ENCODE peak calls at places on chromosomes 7 and 10, in four cellular contexts. H is GM13976, K is ovary, X is upper lobe of left lung. B is an unnamed sample.

GRCh38 chr10:35037104-35037503 is 53.0 kb downstream of the CUL2 start:
- DNase-seq in H (no peak), K (no peak), X (no peak), B (no peak)

GRCh38 chr7:94486206-94486605 is 23.4 kb upstream of the CASD1 start:
- DNase-seq in H (no peak), K (no peak), X (no peak), B (no peak)

GRCh38 chr10:63698815-63699205 is 177.6 kb downstream of the REEP3 start:
- DNase-seq in H (no peak), K (no peak), X (no peak), B (no peak)

GRCh38 chr7:121107923-121108498 is 119.5 kb downstream of the CPED1 start:
- DNase-seq in H (peak), K (no peak), X (no peak), B (no peak)

GRCh38 chr10:97096327-97097153 is 89.2 kb downstream of the SLIT1 start:
- DNase-seq in H (peak), K (peak), X (no peak), B (no peak)

GRCh38 chr10:100148353-100149211 is 37.2 kb downstream of the ERLIN1 start:
- DNase-seq in H (peak), K (no peak), X (no peak), B (no peak)

GRCh38 chr7:87564290-87564963 is 36.3 kb downstream of the ABCB1 start:
- DNase-seq in H (peak), K (no peak), X (peak), B (no peak)

GRCh38 chr10:120402358-120402757 is 54.7 kb upstream of the PLPP4 start:
- DNase-seq in H (no peak), K (no peak), X (no peak), B (no peak)

GRCh38 chr7:107948645-107949442 is 54.1 kb downstream of the LAMB1 start:
- DNase-seq in H (no peak), K (no peak), X (no peak), B (no peak)

GRCh38 chr7:118330373-118330772 is 105.9 kb downstream of the ANKRD7 start:
- DNase-seq in H (no peak), K (no peak), X (no peak), B (no peak)

GRCh38 chr10:100656479-100656878 is 88.9 kb upstream of the PAX2 start:
- DNase-seq in H (peak), K (no peak), X (no peak), B (no peak)

GRCh38 chr10:98338318-98338717 is 70.3 kb upstream of the LOXL4 start:
- DNase-seq in H (no peak), K (no peak), X (no peak), B (no peak)

GRCh38 chr10:98340261-98340675 is 72.3 kb upstream of the LOXL4 start:
- DNase-seq in H (no peak), K (no peak), X (no peak), B (no peak)

GRCh38 chr10:98338896-98339295 is 70.9 kb upstream of the LOXL4 start:
- DNase-seq in H (no peak), K (no peak), X (no peak), B (no peak)

GRCh38 chr10:98339790-98340189 is 71.8 kb upstream of the LOXL4 start:
- DNase-seq in H (no peak), K (no peak), X (no peak), B (no peak)

DNA sequence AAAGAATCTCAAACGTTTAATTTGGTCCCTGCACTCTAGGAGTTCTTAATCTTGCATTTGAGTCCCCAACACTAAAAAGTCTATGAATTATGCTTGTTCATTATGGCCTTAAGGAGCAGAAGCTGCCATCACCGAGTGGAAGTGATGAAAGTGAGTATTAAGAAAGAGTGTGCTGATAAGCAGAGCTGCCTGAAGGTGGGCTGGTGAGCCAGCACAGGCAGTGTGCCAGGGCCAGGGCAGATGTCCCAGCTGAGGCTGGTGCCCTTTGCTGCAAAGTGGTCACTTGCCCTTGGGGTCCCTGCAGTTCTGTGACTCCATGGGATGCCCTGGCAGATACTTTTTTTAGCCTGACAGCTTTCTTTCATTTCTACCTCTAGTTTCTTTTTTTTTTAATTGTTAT is 73.0 kb upstream of the LOXL4 start:
- DNase-seq in H (no peak), K (no peak), X (no peak), B (no peak)
- TF ChIP-seq CTCF in H (no peak), K (no peak), X (no peak), B (no peak)

GRCh38 chr10:75733135-75733890 is 301.9 kb downstream of the LRMDA start:
- DNase-seq in H (no peak), K (no peak), X (no peak), B (no peak)

GRCh38 chr10:75726522-75727493 is 295.4 kb downstream of the LRMDA start:
- DNase-seq in H (no peak), K (no peak), X (peak), B (no peak)

GRCh38 chr10:75730847-75731246 is 299.4 kb downstream of the LRMDA start:
- DNase-seq in H (no peak), K (no peak), X (no peak), B (no peak)
- TF ChIP-seq CTCF in H (no peak), K (no peak), X (no peak), B (no peak)

GRCh38 chr10:3476640-3477448 is 304.3 kb upstream of the PITRM1 start:
- DNase-seq in H (no peak), K (no peak), X (no peak), B (no peak)
- TF ChIP-seq CTCF in H (no peak), K (no peak), X (no peak), B (peak)

DNA sequence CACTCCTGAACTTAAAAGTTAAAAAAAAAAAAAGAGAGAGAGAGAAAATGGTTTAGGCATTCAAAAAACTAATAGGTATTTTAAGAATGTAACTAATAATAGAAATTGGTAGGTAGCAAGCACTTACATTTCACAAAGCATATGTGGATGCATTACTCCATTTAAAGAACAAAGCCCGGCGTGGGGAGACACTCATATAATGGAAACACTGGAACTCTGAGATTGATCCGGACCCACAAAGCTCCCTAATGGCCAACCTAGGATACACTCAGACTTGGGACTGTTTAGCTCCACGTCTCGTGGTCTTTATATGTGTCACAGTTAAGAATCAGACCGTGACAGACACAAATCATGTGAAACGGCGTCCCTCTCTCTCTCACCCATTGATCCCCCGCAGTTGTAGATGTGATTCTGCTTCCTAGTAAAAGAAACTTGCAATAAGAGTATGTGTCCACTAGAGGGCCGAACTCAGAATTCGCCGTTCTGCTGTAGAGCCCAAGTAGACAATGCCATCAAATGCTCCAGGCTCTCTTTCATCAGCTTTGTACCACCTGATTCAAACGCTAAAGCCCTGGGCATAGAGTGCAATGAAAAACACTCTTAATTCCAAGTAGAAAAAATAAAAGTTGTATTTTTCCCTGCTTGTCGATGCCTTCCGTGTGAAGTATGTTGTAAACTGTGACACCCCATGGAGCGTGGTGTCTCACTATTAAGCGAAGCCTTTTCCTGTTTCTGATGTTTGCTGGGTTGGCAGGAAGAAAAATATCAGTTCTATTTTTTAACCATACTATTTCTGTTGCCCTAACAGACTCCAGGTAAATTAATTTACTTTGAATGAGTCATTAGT is 429.0 kb upstream of the MTPN start:
- DNase-seq in H (peak), K (no peak), X (peak), B (no peak)
- TF ChIP-seq CTCF in H (peak), K (peak), X (peak), B (peak)

GRCh38 chr7:114070246-114070645 is 151.4 kb upstream of the PPP1R3A start:
- DNase-seq in H (no peak), K (no peak), X (no peak), B (no peak)

DNA sequence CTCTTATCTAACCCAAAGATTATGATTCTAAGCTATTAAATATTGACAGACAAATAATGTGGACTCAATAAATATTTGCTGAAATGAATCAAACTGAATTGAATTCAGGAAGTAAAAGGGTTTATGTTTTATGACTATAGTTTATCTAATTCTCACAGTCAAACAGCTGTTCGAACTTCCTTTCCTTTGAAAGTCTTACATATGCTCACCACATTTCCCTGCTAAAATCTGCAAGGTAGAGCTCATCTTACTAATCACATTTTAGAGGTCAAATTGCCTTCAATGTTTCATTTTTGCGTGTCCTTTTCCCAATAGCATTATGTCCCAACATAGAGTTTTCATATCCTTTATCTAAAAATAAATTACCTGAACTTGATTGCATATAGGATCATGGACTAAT is 154.9 kb upstream of the PPP1R3A start:
- DNase-seq in H (no peak), K (no peak), X (no peak), B (no peak)
- TF ChIP-seq CTCF in H (no peak), K (no peak), X (no peak), B (no peak)

DNA sequence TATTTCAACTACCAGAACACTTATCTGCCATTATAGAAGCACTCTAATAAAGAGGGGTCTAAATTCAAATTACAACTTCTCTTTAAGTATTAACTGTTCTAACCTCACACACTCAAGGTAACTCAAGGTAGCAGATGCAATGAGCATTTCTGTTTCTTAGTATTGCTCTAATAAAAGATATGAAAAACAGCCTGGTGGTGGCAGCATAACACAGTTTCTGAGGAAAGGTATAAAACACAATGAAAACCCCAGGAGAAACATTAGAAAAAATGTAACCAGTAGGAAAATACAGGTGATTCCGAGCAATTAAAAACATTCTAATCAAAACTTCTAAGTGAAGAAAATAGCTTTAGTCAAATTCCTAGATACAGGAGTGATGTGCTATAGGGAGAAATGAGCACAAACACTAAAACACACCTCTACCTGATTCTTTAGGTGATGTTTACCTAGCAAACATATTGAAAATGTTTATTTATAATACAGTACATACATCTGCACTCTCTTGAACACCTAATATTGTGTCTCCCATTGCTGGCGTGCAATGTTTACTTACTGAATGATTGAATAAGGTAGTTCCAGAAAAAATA is 3.5 kb downstream of the MKRN1 start:
- DNase-seq in H (peak), K (peak), X (peak), B (no peak)
- TF ChIP-seq CTCF in H (peak), K (no peak), X (peak), B (peak)

GRCh38 chr7:114986805-114987204 is 64.9 kb downstream of the MDFIC start:
- DNase-seq in H (no peak), K (no peak), X (no peak), B (no peak)

GRCh38 chr7:114989531-114989930 is 67.6 kb downstream of the MDFIC start:
- DNase-seq in H (no peak), K (no peak), X (no peak), B (no peak)

GRCh38 chr7:114988755-114989154 is 66.9 kb downstream of the MDFIC start:
- DNase-seq in H (no peak), K (peak), X (peak), B (no peak)

GRCh38 chr7:114986181-114986800 is 64.4 kb downstream of the MDFIC start:
- DNase-seq in H (no peak), K (no peak), X (no peak), B (no peak)

GRCh38 chr7:114988035-114988434 is 66.1 kb downstream of the MDFIC start:
- DNase-seq in H (no peak), K (no peak), X (no peak), B (no peak)
- TF ChIP-seq CTCF in H (no peak), K (no peak), X (no peak), B (no peak)

DNA sequence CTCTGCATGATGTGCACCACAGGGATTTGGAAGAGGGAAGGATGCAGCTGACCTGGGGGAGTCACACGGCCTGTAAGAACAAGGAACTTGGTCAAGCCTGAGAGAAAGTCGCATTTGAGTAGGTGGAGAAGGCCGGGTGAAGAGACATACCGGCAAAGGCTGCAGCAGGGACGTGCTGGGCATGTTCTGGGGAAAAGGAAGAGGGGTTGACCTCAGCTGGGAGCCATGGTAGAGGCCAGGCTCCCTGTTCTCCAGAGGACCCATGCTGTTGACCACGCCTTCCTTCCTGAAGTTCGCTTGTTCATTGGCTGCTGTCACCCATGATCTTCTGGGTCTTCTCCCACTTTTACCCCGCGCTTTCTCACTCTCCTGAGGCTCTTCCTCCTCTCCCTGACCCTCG is 84.5 kb downstream of the HTR5A start:
- DNase-seq in H (no peak), K (no peak), X (no peak), B (no peak)
- TF ChIP-seq CTCF in H (no peak), K (no peak), X (no peak), B (no peak)

B was measured in type B pancreatic cell.